ENCODE peak calls at places on chromosomes 4 and X, in six cellular contexts. F is EH; X is stimulated activated CD8-positive, alpha-beta memory T cell treated with anti-CD3 and anti-CD28 coated beads, Interleukin-4, amount 100 ng/mL, for 24 hours; K is uterus; E is activated CD4-positive, CD25-positive, alpha-beta regulatory T cell; P is AG20443. C is an unnamed sample.

GRCh38 chrX:75273483-75273882 is 402 bp upstream of the UPRT start:
- DNase-seq in F (no peak), X (no peak), K (no peak), E (no peak), P (no peak), C (no peak)

GRCh38 chrX:39497717-39498265 is 600.0 kb downstream of the BCOR start:
- DNase-seq in F (no peak), X (no peak), K (no peak), E (no peak), P (no peak), C (no peak)

GRCh38 chr4:13325744-13326143 is 158.4 kb downstream of the RAB28 start:
- DNase-seq in F (no peak), X (no peak), K (no peak), E (no peak), P (no peak), C (no peak)

GRCh38 chr4:159190646-159191045 is 87.8 kb downstream of the RAPGEF2 start:
- DNase-seq in F (no peak), X (no peak), K (no peak), E (no peak), P (no peak), C (no peak)

GRCh38 chr4:160175064-160175643 is 1072.3 kb downstream of the RAPGEF2 start:
- DNase-seq in F (no peak), X (no peak), K (no peak), E (no peak), P (no peak), C (no peak)

GRCh38 chrX:13502590-13502989 is 66.8 kb upstream of the EGFL6 start:
- DNase-seq in F (no peak), X (no peak), K (no peak), E (no peak), P (no peak), C (no peak)

GRCh38 chr4:48594185-48594584 is 104.1 kb downstream of the ZAR1 start:
- DNase-seq in F (no peak), X (no peak), K (peak), E (no peak), P (no peak), C (no peak)

GRCh38 chrX:131792789-131793462 is 230.2 kb upstream of the STK26 start:
- DNase-seq in F (peak), X (peak), K (peak), E (no peak), P (peak), C (peak)

GRCh38 chr4:77582716-77583115 is 22.9 kb upstream of the CXCL13 start:
- DNase-seq in F (peak), X (no peak), K (no peak), E (no peak), P (no peak), C (no peak)

GRCh38 chr4:140427104-140427918 is at the start of gene CLGN:
- DNase-seq in F (peak), X (peak), K (peak), E (no peak), P (peak), C (peak)

GRCh38 chrX:11059923-11060322 is 51.2 kb upstream of the HCCS start:
- DNase-seq in F (peak), X (no peak), K (no peak), E (no peak), P (no peak), C (no peak)

GRCh38 chrX:141879616-141880015 is 24.1 kb upstream of the MAGEC1 start:
- DNase-seq in F (no peak), X (no peak), K (no peak), E (no peak), P (no peak), C (no peak)

GRCh38 chrX:2495595-2495994 is 5.2 kb downstream of the DHRSX start:
- DNase-seq in F (no peak), X (no peak), K (no peak), E (no peak), P (no peak), C (no peak)

GRCh38 chrX:18210470-18210869 is 10.2 kb downstream of the BEND2 start:
- DNase-seq in F (peak), X (no peak), K (no peak), E (no peak), P (no peak), C (no peak)

GRCh38 chrX:9370888-9371287 is 94.0 kb upstream of the TBL1X start:
- DNase-seq in F (no peak), X (no peak), K (no peak), E (no peak), P (peak), C (no peak)

GRCh38 chr4:110668463-110669245 is 45.8 kb upstream of the PITX2 start:
- DNase-seq in F (peak), X (no peak), K (no peak), E (no peak), P (no peak), C (no peak)

GRCh38 chr4:163536101-163536500 is 41.6 kb downstream of the TMA16 start:
- DNase-seq in F (no peak), X (no peak), K (no peak), E (no peak), P (no peak), C (no peak)

GRCh38 chr4:152972821-152973613 is 36.9 kb downstream of the FHDC1 start:
- DNase-seq in F (peak), X (no peak), K (no peak), E (no peak), P (peak), C (no peak)

GRCh38 chr4:15702941-15703403 is at the start of gene BST1:
- DNase-seq in F (peak), X (peak), K (peak), E (peak), P (peak), C (peak)

GRCh38 chrX:136310411-136310810 is 9.6 kb downstream of the ADGRG4 start:
- DNase-seq in F (peak), X (no peak), K (no peak), E (no peak), P (peak), C (no peak)

GRCh38 chrX:49029876-49030275 is 13.3 kb downstream of the TFE3 start:
- DNase-seq in F (no peak), X (no peak), K (no peak), E (no peak), P (no peak), C (no peak)

GRCh38 chr4:140926672-140927071 is 170.5 kb upstream of the TBC1D9 start:
- DNase-seq in F (peak), X (no peak), K (no peak), E (no peak), P (peak), C (no peak)

GRCh38 chr4:94451669-94452475 is at the start of gene PDLIM5:
- DNase-seq in F (peak), X (peak), K (peak), E (peak), P (peak), C (peak)

GRCh38 chr4:123064390-123064789 is 142.0 kb upstream of the NUDT6 start:
- DNase-seq in F (no peak), X (no peak), K (no peak), E (no peak), P (no peak), C (no peak)

GRCh38 chrX:80335062-80335830 is 85.0 kb upstream of the TENT5D start:
- DNase-seq in F (no peak), X (no peak), K (peak), E (peak), P (peak), C (peak)

GRCh38 chrX:318739-319578 is at the start of gene GTPBP6:
- DNase-seq in F (peak), X (peak), K (peak), E (no peak), P (peak), C (peak)

GRCh38 chr4:2343476-2343875 is 75.0 kb downstream of the ZFYVE28 start:
- DNase-seq in F (no peak), X (no peak), K (no peak), E (no peak), P (no peak), C (no peak)

GRCh38 chrX:46325312-46325877 is 219.8 kb downstream of the ZNF674 start:
- DNase-seq in F (peak), X (peak), K (no peak), E (no peak), P (peak), C (no peak)

GRCh38 chr4:65624651-65625050 is 45.6 kb downstream of the EPHA5 start:
- DNase-seq in F (peak), X (no peak), K (no peak), E (no peak), P (no peak), C (no peak)

GRCh38 chr4:140286503-140286902 is 86.9 kb upstream of the SCOC start:
- DNase-seq in F (peak), X (no peak), K (no peak), E (no peak), P (peak), C (no peak)

GRCh38 chr4:68218044-68218443 is 27.4 kb downstream of the TMPRSS11B start:
- DNase-seq in F (no peak), X (no peak), K (no peak), E (no peak), P (peak), C (no peak)

GRCh38 chr4:65580551-65580950 is 89.7 kb downstream of the EPHA5 start:
- DNase-seq in F (peak), X (no peak), K (no peak), E (no peak), P (no peak), C (no peak)

GRCh38 chr4:60619531-60620305 is 580.4 kb upstream of the ADGRL3 start:
- DNase-seq in F (peak), X (no peak), K (no peak), E (no peak), P (peak), C (no peak)

GRCh38 chr4:8694651-8695151 is 102.1 kb downstream of the CPZ start:
- DNase-seq in F (no peak), X (no peak), K (no peak), E (no peak), P (no peak), C (peak)

GRCh38 chr4:8079031-8079885 is 79.4 kb downstream of the ABLIM2 start:
- DNase-seq in F (no peak), X (no peak), K (no peak), E (no peak), P (no peak), C (no peak)

GRCh38 chr4:7741946-7742806 is 197.5 kb downstream of the AFAP1 start:
- DNase-seq in F (no peak), X (no peak), K (no peak), E (no peak), P (no peak), C (no peak)

GRCh38 chr4:3213661-3214250 is 35.2 kb upstream of the MSANTD1 start:
- DNase-seq in F (no peak), X (no peak), K (no peak), E (no peak), P (no peak), C (no peak)

GRCh38 chr4:73631565-73632226 is 11.5 kb upstream of the RASSF6 start:
- DNase-seq in F (no peak), X (no peak), K (no peak), E (no peak), P (no peak), C (no peak)

C was measured in ureter.